ENCODE peak calls at places on chromosomes 6 and 20, in eight cellular contexts. P, G, Q, E, C, H, J and L are unnamed samples.
A peak's percentile ranks its signal among the peaks of the same experiment; 100 is the strongest.

GRCh38 chr6:106747139-106747538 is 117.8 kb downstream of the QRSL1 start:
- DNase-seq in P (no peak), H (no peak), Q (no peak), E (no peak), J (no peak), C (no peak), G (no peak), L (no peak)

GRCh38 chr6:166950443-166950821 is 5.9 kb downstream of the RNASET2 start:
- DNase-seq in H (no peak), C (no peak), G (peak; percentile 39), J (no peak), P (no peak), Q (no peak), E (no peak), L (no peak)

GRCh38 chr6:29589423-29590048 is 4.6 kb downstream of the OR2H2 start:
- DNase-seq in Q (peak; percentile 60), P (no peak), J (no peak), G (peak; percentile 54), E (no peak), C (peak; percentile 20), H (no peak), L (no peak)

GRCh38 chr6:131250121-131250520 is 114.9 kb downstream of the AKAP7 start:
- DNase-seq in E (no peak), C (peak; percentile 37), H (no peak), Q (no peak), P (peak; percentile 52), J (no peak), G (no peak), L (no peak)

GRCh38 chr20:18090044-18090443 is 32.3 kb upstream of the OVOL2 start:
- DNase-seq in Q (no peak), J (no peak), C (no peak), G (no peak), E (no peak), H (no peak), P (no peak), L (no peak)

GRCh38 chr20:36956674-36957073 is 5.2 kb upstream of the SAMHD1 start:
- DNase-seq in H (no peak), E (no peak), C (no peak), J (no peak), G (no peak), P (no peak), Q (no peak), L (no peak)

GRCh38 chr6:169205176-169206160 is 48.2 kb downstream of the THBS2 start:
- DNase-seq in P (no peak), C (no peak), J (no peak), E (no peak), Q (no peak), G (no peak), H (no peak), L (no peak)

GRCh38 chr6:56953597-56954388 is 1.1 kb upstream of the BEND6 start:
- DNase-seq in G (peak; percentile 14), E (no peak), H (no peak), Q (no peak), P (no peak), C (peak; percentile 11), J (no peak), L (no peak)

GRCh38 chr6:35506536-35506935 is 6.2 kb downstream of the TULP1 start:
- DNase-seq in P (no peak), H (no peak), Q (no peak), C (no peak), G (no peak), E (no peak), J (no peak), L (no peak)

GRCh38 chr6:170516783-170517616 is 36.1 kb downstream of the PSMB1 start:
- DNase-seq in H (peak; percentile 81), P (peak; percentile 42), G (peak; percentile 47), C (peak; percentile 66), E (no peak), Q (no peak), J (no peak), L (peak; percentile 78)

GRCh38 chr20:22341508-22341907 is 242.9 kb downstream of the FOXA2 start:
- DNase-seq in H (no peak), P (no peak), E (no peak), G (no peak), C (no peak), J (no peak), Q (no peak), L (no peak)

GRCh38 chr6:43770417-43771209 is 602 bp downstream of the VEGFA start:
- DNase-seq in P (peak; percentile 79), G (peak; percentile 57), E (no peak), H (no peak), C (no peak), J (no peak), Q (peak; percentile 49), L (no peak)

GRCh38 chr20:19864130-19864529 is 106.1 kb downstream of the RIN2 start:
- DNase-seq in G (no peak), Q (no peak), P (no peak), E (no peak), H (no peak), J (no peak), C (no peak), L (no peak)

GRCh38 chr6:52420668-52421358 is 671 bp downstream of the EFHC1 start:
- DNase-seq in H (no peak), J (no peak), E (no peak), P (no peak), Q (peak; percentile 39), C (no peak), G (no peak), L (peak; percentile 21)

GRCh38 chr6:27275025-27275956 is 27.8 kb downstream of the PRSS16 start:
- DNase-seq in E (no peak), Q (no peak), H (no peak), P (no peak), J (no peak), G (no peak), C (no peak), L (no peak)

GRCh38 chr6:10513544-10513943 is 7.6 kb upstream of the GCNT2 start:
- DNase-seq in G (no peak), Q (no peak), P (no peak), C (no peak), E (no peak), H (no peak), J (no peak), L (no peak)

GRCh38 chr6:88535296-88535695 is 369.1 kb upstream of the CNR1 start:
- DNase-seq in E (no peak), H (no peak), P (no peak), G (no peak), C (no peak), Q (no peak), J (no peak), L (no peak)

GRCh38 chr20:47335251-47336012 is 21.1 kb downstream of the ZMYND8 start:
- DNase-seq in Q (peak; percentile 47), P (no peak), J (no peak), E (no peak), G (no peak), C (no peak), H (no peak), L (no peak)

GRCh38 chr6:109896333-109896732 is 81.8 kb upstream of the GPR6 start:
- DNase-seq in G (no peak), J (no peak), E (no peak), P (no peak), C (no peak), H (no peak), Q (no peak), L (no peak)

GRCh38 chr6:68628156-68628555 is 6.9 kb upstream of the ADGRB3 start:
- DNase-seq in C (no peak), E (no peak), P (no peak), J (no peak), H (no peak), Q (no peak), G (no peak), L (no peak)

GRCh38 chr20:5000263-5001173 is 792 bp downstream of the SLC23A2 start:
- DNase-seq in J (no peak), Q (peak; percentile 77), C (peak; percentile 76), P (peak; percentile 62), G (peak; percentile 37), E (peak; percentile 18), H (no peak), L (no peak)

GRCh38 chr6:9540534-9541126 is 874.2 kb downstream of the TFAP2A start:
- DNase-seq in E (no peak), P (no peak), C (peak; percentile 3), G (peak; percentile 7), Q (no peak), J (no peak), H (no peak), L (no peak)

GRCh38 chr6:153013438-153013837 is 10.9 kb upstream of the MTRF1L start:
- DNase-seq in H (no peak), E (no peak), G (no peak), P (no peak), Q (no peak), J (no peak), C (no peak), L (no peak)

GRCh38 chr6:3517350-3517749 is 60.5 kb upstream of the SLC22A23 start:
- DNase-seq in E (no peak), G (no peak), J (no peak), P (no peak), C (no peak), Q (no peak), H (no peak), L (peak; percentile 64)

GRCh38 chr20:11502051-11502450 is 415.6 kb upstream of the BTBD3 start:
- DNase-seq in C (no peak), H (no peak), P (no peak), E (no peak), J (no peak), Q (no peak), G (no peak), L (no peak)

GRCh38 chr6:50689210-50689609 is 24.1 kb upstream of the TFAP2D start:
- DNase-seq in E (no peak), Q (no peak), C (no peak), H (no peak), P (no peak), G (no peak), J (no peak), L (no peak)

GRCh38 chr6:45044510-45045252 is 283.4 kb upstream of the RUNX2 start:
- DNase-seq in P (no peak), C (no peak), H (no peak), E (no peak), Q (no peak), J (no peak), G (no peak), L (no peak)

GRCh38 chr20:41063442-41063841 is 34.8 kb downstream of the TOP1 start:
- DNase-seq in J (no peak), Q (no peak), C (no peak), H (no peak), E (no peak), P (no peak), G (no peak), L (no peak)

GRCh38 chr20:40812415-40813212 is 123.6 kb upstream of the MAFB start:
- DNase-seq in H (no peak), G (no peak), Q (no peak), C (no peak), J (no peak), E (no peak), P (no peak), L (no peak)

GRCh38 chr20:42986143-42986773 is 203.4 kb downstream of the PTPRT start:
- DNase-seq in G (no peak), P (no peak), E (no peak), J (no peak), C (no peak), H (no peak), Q (no peak), L (no peak)

GRCh38 chr20:62970307-62971210 is 18.1 kb downstream of the SLC17A9 start:
- DNase-seq in E (no peak), J (no peak), Q (no peak), P (no peak), C (no peak), H (no peak), G (no peak), L (no peak)

GRCh38 chr6:76984572-76984971 is 478.7 kb downstream of the HTR1B start:
- DNase-seq in E (no peak), H (no peak), C (no peak), Q (no peak), P (no peak), J (no peak), G (no peak), L (no peak)

GRCh38 chr6:72974276-72974675 is 251.0 kb downstream of the KHDC1L start:
- DNase-seq in E (no peak), G (no peak), H (peak; percentile 53), C (no peak), P (no peak), Q (no peak), J (no peak), L (peak; percentile 21)

GRCh38 chr6:163823577-163823976 is 409.1 kb downstream of the QKI start:
- DNase-seq in Q (no peak), P (no peak), G (no peak), J (no peak), E (no peak), C (no peak), H (no peak), L (no peak)